ENCODE peak calls at places on chromosomes 1 and 21, in eight cellular contexts. U, S, K, T, E, V, Z and R are unnamed samples.

GRCh38 chr1:8460132-8460544 is 142.2 kb downstream of the SLC45A1 start:
- DNase-seq in U (no peak), S (peak; percentile 62), K (no peak), T (no peak), E (no peak), V (no peak), Z (no peak), R (peak; percentile 14)

GRCh38 chr21:39648879-39649278 is 36.1 kb downstream of the B3GALT5 start:
- DNase-seq in U (no peak), S (no peak), K (no peak), T (no peak), E (no peak), V (no peak), Z (no peak), R (peak; percentile 38)

GRCh38 chr21:46145840-46146691 is 9.3 kb downstream of the FTCD start:
- DNase-seq in U (no peak), S (no peak), K (peak; percentile 22), T (no peak), E (no peak), V (no peak), Z (no peak), R (peak; percentile 56)

GRCh38 chr1:53469373-53469772 is 10.2 kb downstream of the DMRTB1 start:
- DNase-seq in U (no peak), S (no peak), K (no peak), T (no peak), E (no peak), V (no peak), Z (no peak), R (no peak)

GRCh38 chr21:37463083-37463780 is 96.7 kb downstream of the DYRK1A start:
- DNase-seq in U (no peak), S (peak; percentile 44), K (no peak), T (no peak), E (peak; percentile 68), V (no peak), Z (no peak), R (no peak)

GRCh38 chr1:183841550-183841949 is 36.6 kb downstream of the RGL1 start:
- DNase-seq in U (no peak), S (no peak), K (no peak), T (no peak), E (peak; percentile 21), V (no peak), Z (no peak), R (no peak)

GRCh38 chr1:23533288-23534130 is 2.5 kb upstream of the E2F2 start:
- DNase-seq in U (no peak), S (no peak), K (no peak), T (no peak), E (no peak), V (no peak), Z (no peak), R (no peak)

GRCh38 chr1:61536722-61537121 is 188.2 kb downstream of the TM2D1 start:
- DNase-seq in U (no peak), S (no peak), K (no peak), T (no peak), E (no peak), V (no peak), Z (no peak), R (no peak)

GRCh38 chr1:119743308-119743707 is 25.4 kb downstream of the HMGCS2 start:
- DNase-seq in U (no peak), S (no peak), K (no peak), T (no peak), E (no peak), V (no peak), Z (no peak), R (no peak)

GRCh38 chr1:9655127-9655723 is 3.7 kb downstream of the PIK3CD start:
- DNase-seq in U (no peak), S (no peak), K (no peak), T (peak; percentile 25), E (no peak), V (no peak), Z (no peak), R (no peak)

GRCh38 chr1:196558424-196558823 is 49.8 kb downstream of the KCNT2 start:
- DNase-seq in U (no peak), S (no peak), K (no peak), T (no peak), E (peak; percentile 82), V (no peak), Z (no peak), R (no peak)

GRCh38 chr1:234544094-234544579 is 65.2 kb upstream of the TARBP1 start:
- DNase-seq in U (peak; percentile 5), S (peak; percentile 61), K (peak; percentile 79), T (peak; percentile 36), E (peak; percentile 94), V (no peak), Z (no peak), R (no peak)

GRCh38 chr1:211705439-211706205 is 30.2 kb upstream of the NEK2 start:
- DNase-seq in U (no peak), S (no peak), K (no peak), T (no peak), E (peak; percentile 18), V (no peak), Z (no peak), R (no peak)

GRCh38 chr1:66571789-66572188 is 37.8 kb downstream of the SGIP1 start:
- DNase-seq in U (no peak), S (no peak), K (no peak), T (no peak), E (peak; percentile 80), V (no peak), Z (no peak), R (no peak)

GRCh38 chr1:109762039-109762585 is 1.6 kb downstream of the EPS8L3 start:
- DNase-seq in U (no peak), S (no peak), K (peak; percentile 23), T (no peak), E (no peak), V (no peak), Z (no peak), R (peak; percentile 35)

GRCh38 chr1:82838066-82838465 is 1037.3 kb downstream of the ADGRL2 start:
- DNase-seq in U (no peak), S (no peak), K (no peak), T (no peak), E (peak; percentile 10), V (no peak), Z (no peak), R (no peak)

GRCh38 chr1:235105051-235106043 is 23.3 kb downstream of the TOMM20 start:
- DNase-seq in U (no peak), S (no peak), K (no peak), T (no peak), E (peak; percentile 31), V (no peak), Z (no peak), R (no peak)

GRCh38 chr1:198775606-198776005 is 136.8 kb downstream of the PTPRC start:
- DNase-seq in U (no peak), S (no peak), K (no peak), T (no peak), E (no peak), V (no peak), Z (no peak), R (no peak)

GRCh38 chr1:241423541-241424479 is 66.8 kb upstream of the RGS7 start:
- DNase-seq in U (no peak), S (peak; percentile 58), K (no peak), T (no peak), E (peak; percentile 76), V (no peak), Z (peak; percentile 41), R (no peak)

GRCh38 chr1:8763888-8764287 is 53.6 kb downstream of the RERE start:
- DNase-seq in U (no peak), S (peak; percentile 21), K (no peak), T (no peak), E (peak; percentile 7), V (no peak), Z (no peak), R (no peak)

GRCh38 chr21:43643193-43643592 is 16.1 kb downstream of the HSF2BP start:
- DNase-seq in U (no peak), S (no peak), K (no peak), T (no peak), E (no peak), V (no peak), Z (no peak), R (no peak)

GRCh38 chr1:185448591-185449186 is 131.6 kb upstream of the IVNS1ABP start:
- DNase-seq in U (no peak), S (no peak), K (no peak), T (no peak), E (no peak), V (no peak), Z (no peak), R (no peak)

GRCh38 chr1:207876129-207876528 is 34.8 kb downstream of the CD34 start:
- DNase-seq in U (no peak), S (no peak), K (no peak), T (no peak), E (no peak), V (no peak), Z (no peak), R (no peak)

GRCh38 chr1:155196893-155197638 is 10.6 kb downstream of the THBS3 start:
- DNase-seq in U (no peak), S (no peak), K (no peak), T (no peak), E (no peak), V (no peak), Z (no peak), R (no peak)

GRCh38 chr1:10128081-10128765 is 82.1 kb upstream of the KIF1B start:
- DNase-seq in U (no peak), S (no peak), K (no peak), T (no peak), E (no peak), V (no peak), Z (no peak), R (no peak)

GRCh38 chr1:26984291-26984690 is 9.2 kb upstream of the TRNP1 start:
- DNase-seq in U (no peak), S (no peak), K (no peak), T (no peak), E (no peak), V (no peak), Z (no peak), R (no peak)

GRCh38 chr1:208936431-208936830 is 647.1 kb upstream of the CAMK1G start:
- DNase-seq in U (no peak), S (no peak), K (no peak), T (no peak), E (no peak), V (no peak), Z (no peak), R (no peak)

GRCh38 chr1:110555807-110556470 is 37.0 kb upstream of the KCNA10 start:
- DNase-seq in U (no peak), S (no peak), K (no peak), T (no peak), E (peak; percentile 9), V (no peak), Z (no peak), R (no peak)

GRCh38 chr1:184992271-184992670 is 18.0 kb upstream of the NIBAN1 start:
- DNase-seq in U (no peak), S (no peak), K (no peak), T (no peak), E (no peak), V (no peak), Z (no peak), R (no peak)

GRCh38 chr1:8545078-8545477 is 227.2 kb downstream of the SLC45A1 start:
- DNase-seq in U (no peak), S (no peak), K (no peak), T (no peak), E (no peak), V (no peak), Z (no peak), R (no peak)

GRCh38 chr1:37574834-37575479 is 18.2 kb downstream of the DNALI1 start:
- DNase-seq in U (no peak), S (no peak), K (no peak), T (no peak), E (peak; percentile 84), V (no peak), Z (no peak), R (no peak)

GRCh38 chr1:92934395-92935378 is 26.6 kb downstream of the DIPK1A start:
- DNase-seq in U (no peak), S (peak; percentile 70), K (no peak), T (no peak), E (peak; percentile 37), V (no peak), Z (no peak), R (no peak)

GRCh38 chr1:79551321-79551720 is 544.8 kb upstream of the ADGRL4 start:
- DNase-seq in U (no peak), S (no peak), K (no peak), T (no peak), E (peak; percentile 38), V (no peak), Z (no peak), R (no peak)

GRCh38 chr1:14599173-14599754 is 779 bp downstream of the KAZN start:
- DNase-seq in U (no peak), S (peak; percentile 51), K (no peak), T (no peak), E (no peak), V (no peak), Z (peak; percentile 38), R (no peak)